ENCODE peak calls at places on chromosomes 4 and X, in six cellular contexts. O is colonic mucosa, G is uterus, I is upper lobe of right lung, E is mammary epithelial cell, L is stomach. A is an unnamed sample. For H3K27me3 and H3K9me3, the result is how much of the 10 kb centered on the place peaks cover.

GRCh38 chrX:82677281-82677680 is 830.8 kb upstream of the POU3F4 start:
- DNase-seq in G (no peak), O (no peak), I (no peak), L (no peak), E (no peak), A (no peak)

GRCh38 chrX:136708348-136708747 is 60.4 kb downstream of the CD40LG start:
- DNase-seq in I (no peak), G (no peak), O (no peak), L (no peak), E (no peak), A (no peak)

GRCh38 chrX:18471296-18471695 is 45.9 kb downstream of the CDKL5 start:
- DNase-seq in I (no peak), O (no peak), L (no peak), G (no peak), E (no peak), A (no peak)

GRCh38 chr4:85720736-85721135 is 245.8 kb downstream of the ARHGAP24 start:
- DNase-seq in I (no peak), E (peak), G (no peak), L (no peak), O (no peak), A (no peak)

GRCh38 chr4:78313754-78314120 is 237.8 kb upstream of the ANXA3 start:
- DNase-seq in I (no peak), E (no peak), G (no peak), L (no peak), O (no peak), A (no peak)

GRCh38 chr4:185145572-185145971 is 2.5 kb downstream of the SLC25A4 start:
- DNase-seq in I (no peak), G (no peak), O (no peak), L (no peak), E (no peak), A (no peak)

GRCh38 chrX:23803931-23804381 is 21.0 kb downstream of the SAT1 start:
- DNase-seq in L (peak), O (peak), I (no peak), E (peak), G (no peak), A (peak)

GRCh38 chr4:89493367-89493766 is 185.8 kb upstream of the GPRIN3 start:
- DNase-seq in O (no peak), I (no peak), G (no peak), L (no peak), E (no peak), A (no peak)

GRCh38 chr4:127965803-127966175 is 583 bp downstream of the ABHD18 start:
- DNase-seq in E (peak), L (peak), I (peak), G (no peak), O (peak), A (peak)

DNA sequence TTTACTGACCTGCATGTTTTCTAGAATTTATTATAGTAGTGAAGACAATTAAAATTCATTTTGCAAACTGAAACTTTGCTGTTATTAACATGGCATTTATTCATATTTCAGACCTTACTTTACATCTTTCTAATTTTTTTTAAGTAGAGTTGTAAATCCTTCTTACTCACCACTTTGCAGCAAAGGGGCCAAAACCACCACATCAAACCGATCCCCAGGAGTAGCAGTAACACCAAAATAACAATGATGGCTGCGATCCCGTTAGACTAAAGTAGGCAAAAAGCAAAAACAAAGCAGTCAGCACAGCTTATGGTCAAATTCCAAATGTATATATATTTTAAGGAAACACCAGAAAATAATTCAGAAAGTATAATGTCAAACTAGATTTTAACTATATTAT is 64.7 kb downstream of the ANTXR2 start:
- DNase-seq in G (no peak), O (no peak), L (no peak), E (no peak), I (no peak), A (no peak)
- H3K27me3 ChIP-seq in G (under half), O (under half), L (under half), E (under half), I (under half), A (under half)

DNA sequence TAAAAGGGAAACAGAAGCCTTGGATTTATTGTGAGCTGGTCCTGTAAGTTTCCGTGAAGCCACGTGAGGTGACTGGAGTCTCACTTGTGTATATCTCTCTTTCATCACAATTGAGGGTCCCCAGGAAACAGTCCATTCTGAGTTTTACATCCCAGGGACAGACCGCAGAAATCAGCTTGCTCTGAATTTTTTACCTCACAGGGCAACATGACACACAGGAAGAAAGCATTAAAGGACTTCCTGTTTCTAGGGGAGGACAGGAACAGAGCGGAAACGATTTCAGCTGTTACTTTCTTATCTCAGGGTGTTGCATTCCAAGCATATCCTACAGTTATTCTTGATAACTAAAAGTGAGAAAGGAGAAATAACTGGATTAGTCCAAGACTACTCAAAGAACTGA is 553.5 kb downstream of the TRAM1L1 start:
- DNase-seq in O (no peak), E (no peak), G (no peak), L (no peak), I (no peak), A (no peak)
- H3K9me3 ChIP-seq in O (under half), E (under half), G (under half), L (under half), I (under half), A (under half)

DNA sequence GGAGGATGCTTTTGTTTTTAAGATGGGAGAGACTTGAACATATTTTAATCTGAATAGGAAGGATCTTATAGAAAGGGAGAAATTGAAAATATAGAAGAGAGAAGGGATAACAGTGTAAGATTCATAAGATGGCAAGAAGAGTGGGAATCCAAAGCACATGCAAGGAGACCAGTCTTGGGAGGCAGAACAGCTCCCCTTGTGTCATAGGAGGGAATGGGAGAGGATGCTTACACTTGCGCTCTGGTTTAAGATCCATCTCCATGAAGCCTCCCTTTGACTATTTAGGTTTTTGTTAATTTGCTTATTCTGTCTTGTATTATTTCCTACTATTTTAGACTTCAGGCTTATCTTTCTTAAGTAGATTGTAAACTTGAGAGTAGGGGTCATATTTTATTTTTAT is 42.7 kb downstream of the KIF4A start:
- DNase-seq in G (no peak), O (no peak), E (no peak), I (no peak), L (no peak), A (no peak)
- TF ChIP-seq CTCF in G (no peak), O (no peak), E (peak), I (no peak), L (no peak), A (no peak)

GRCh38 chr4:95545526-95545925 is 3.2 kb downstream of the UNC5C start:
- DNase-seq in E (peak), O (no peak), G (no peak), I (no peak), L (no peak), A (no peak)
- H3K27me3 ChIP-seq in E (under half), O (under half), G (under half), I (under half), L (under half), A (under half)

A was measured in left lung.